ENCODE peak calls at places on chromosomes 11 and 22, in six cellular contexts. T is amniotic stem cell; N is activated T-helper 1 cell treated with anti-CD3 and anti-CD28 coated beads, Interleukin-12 subunit alpha, Interleukin-12 subunit beta, Interleukin-2, Interleukin-4 antibody, amounts not matched to agents 30 ng/mL and 10 ng/mL and 1 ng/mL, durations not matched to agents 14 hours and 24 hours and 36 hours; Q is neural progenitor cell; R is GDM1; V is cardiac muscle cell. U is an unnamed sample.

GRCh38 chr11:113895367-113896155 is 9.0 kb upstream of the HTR3B start:
- DNase-seq in T (no peak), N (no peak), Q (peak), R (no peak), V (no peak), U (no peak)

GRCh38 chr11:115407496-115407895 is 96.7 kb downstream of the CADM1 start:
- DNase-seq in T (no peak), N (no peak), Q (no peak), R (no peak), V (no peak), U (no peak)

GRCh38 chr22:39717099-39717498 is 146.5 kb downstream of the CACNA1I start:
- DNase-seq in T (no peak), N (no peak), Q (no peak), R (no peak), V (no peak), U (no peak)

GRCh38 chr22:23833911-23834317 is 4.9 kb downstream of the DERL3 start:
- DNase-seq in T (no peak), N (no peak), Q (no peak), R (no peak), V (no peak), U (no peak)

GRCh38 chr22:38881464-38881871 is 9.5 kb upstream of the CBX6 start:
- DNase-seq in T (no peak), N (no peak), Q (no peak), R (no peak), V (peak), U (peak)

GRCh38 chr22:17112491-17113042 is 8.6 kb downstream of the TMEM121B start:
- DNase-seq in T (no peak), N (no peak), Q (no peak), R (no peak), V (no peak), U (no peak)

GRCh38 chr11:128598755-128599154 is 11.4 kb upstream of the ETS1 start:
- DNase-seq in T (no peak), N (no peak), Q (no peak), R (no peak), V (no peak), U (no peak)

GRCh38 chr22:24105018-24105360 is 76.3 kb upstream of the SUSD2 start:
- DNase-seq in T (no peak), N (no peak), Q (no peak), R (no peak), V (peak), U (no peak)

GRCh38 chr11:73240190-73240781 is 22.2 kb downstream of the P2RY2 start:
- DNase-seq in T (no peak), N (no peak), Q (peak), R (no peak), V (peak), U (peak)

GRCh38 chr11:123300874-123301695 is 106.0 kb upstream of the CLMP start:
- DNase-seq in T (no peak), N (no peak), Q (no peak), R (no peak), V (peak), U (peak)

GRCh38 chr11:61004841-61005240 is 33.4 kb downstream of the CD6 start:
- DNase-seq in T (no peak), N (no peak), Q (no peak), R (peak), V (peak), U (peak)

GRCh38 chr22:18070556-18071306 is 7.1 kb upstream of the PEX26 start:
- DNase-seq in T (no peak), N (no peak), Q (no peak), R (no peak), V (no peak), U (no peak)

GRCh38 chr11:112320668-112321067 is 60.0 kb upstream of the PLET1 start:
- DNase-seq in T (peak), N (no peak), Q (no peak), R (no peak), V (peak), U (peak)

GRCh38 chr11:69221086-69221485 is 65.4 kb downstream of the SMIM38 start:
- DNase-seq in T (no peak), N (no peak), Q (no peak), R (no peak), V (no peak), U (no peak)

GRCh38 chr11:121534131-121535093 is 81.6 kb upstream of the SORL1-AS1 start:
- DNase-seq in T (peak), N (no peak), Q (no peak), R (no peak), V (peak), U (no peak)